ENCODE peak calls at places on chromosomes 13 and 19, in nine cellular contexts. One of them, this sample, is unnamed.

GRCh38 chr13:74270018-74270417 is 135.8 kb upstream of the KLF12 start:
- DNase-seq in coronary artery: no peak
- DNase-seq in fibroblast of lung: no peak
- DNase-seq in WERI-Rb-1: no peak
- DNase-seq in tibial nerve: no peak
- DNase-seq in psoas muscle: no peak
- DNase-seq in AG10803: no peak
- DNase-seq in fibroblast of pulmonary artery: no peak
- DNase-seq in vagina: no peak
- DNase-seq in this sample: no peak

GRCh38 chr13:38577048-38577447 is 109.8 kb upstream of the FREM2 start:
- DNase-seq in coronary artery: no peak
- DNase-seq in fibroblast of lung: peak; percentile 3
- DNase-seq in WERI-Rb-1: no peak
- DNase-seq in tibial nerve: no peak
- DNase-seq in psoas muscle: no peak
- DNase-seq in AG10803: peak; percentile 4
- DNase-seq in fibroblast of pulmonary artery: peak; percentile 13
- DNase-seq in vagina: no peak
- DNase-seq in this sample: no peak

GRCh38 chr19:29815231-29815630 is 3.4 kb downstream of the CCNE1 start:
- DNase-seq in coronary artery: no peak
- DNase-seq in fibroblast of lung: no peak
- DNase-seq in WERI-Rb-1: no peak
- DNase-seq in tibial nerve: no peak
- DNase-seq in psoas muscle: no peak
- DNase-seq in AG10803: no peak
- DNase-seq in fibroblast of pulmonary artery: no peak
- DNase-seq in vagina: no peak
- DNase-seq in this sample: no peak

GRCh38 chr13:81051873-81052272 is 710.9 kb upstream of the SPRY2 start:
- DNase-seq in coronary artery: no peak
- DNase-seq in fibroblast of lung: no peak
- DNase-seq in WERI-Rb-1: no peak
- DNase-seq in tibial nerve: no peak
- DNase-seq in psoas muscle: no peak
- DNase-seq in AG10803: no peak
- DNase-seq in fibroblast of pulmonary artery: peak; percentile 38
- DNase-seq in vagina: no peak
- DNase-seq in this sample: no peak

GRCh38 chr13:114268344-114269280 is 12.8 kb upstream of the UPF3A start:
- DNase-seq in coronary artery: no peak
- DNase-seq in fibroblast of lung: peak; percentile 69
- DNase-seq in WERI-Rb-1: no peak
- DNase-seq in tibial nerve: no peak
- DNase-seq in psoas muscle: no peak
- DNase-seq in AG10803: no peak
- DNase-seq in fibroblast of pulmonary artery: no peak
- DNase-seq in vagina: no peak
- DNase-seq in this sample: no peak

GRCh38 chr13:95338905-95339304 is 37.7 kb upstream of the ABCC4 start:
- DNase-seq in coronary artery: no peak
- DNase-seq in fibroblast of lung: no peak
- DNase-seq in WERI-Rb-1: no peak
- DNase-seq in tibial nerve: no peak
- DNase-seq in psoas muscle: no peak
- DNase-seq in AG10803: no peak
- DNase-seq in fibroblast of pulmonary artery: no peak
- DNase-seq in vagina: no peak
- DNase-seq in this sample: no peak

GRCh38 chr13:38888309-38888708 is 102.3 kb downstream of the STOML3 start:
- DNase-seq in coronary artery: no peak
- DNase-seq in fibroblast of lung: peak; percentile 79
- DNase-seq in WERI-Rb-1: no peak
- DNase-seq in tibial nerve: no peak
- DNase-seq in psoas muscle: no peak
- DNase-seq in AG10803: peak; percentile 11
- DNase-seq in fibroblast of pulmonary artery: no peak
- DNase-seq in vagina: no peak
- DNase-seq in this sample: peak; percentile 39

GRCh38 chr13:24161010-24161775 is 673 bp downstream of the SPATA13 start:
- DNase-seq in coronary artery: no peak
- DNase-seq in fibroblast of lung: peak; percentile 22
- DNase-seq in WERI-Rb-1: no peak
- DNase-seq in tibial nerve: no peak
- DNase-seq in psoas muscle: peak; percentile 32
- DNase-seq in AG10803: no peak
- DNase-seq in fibroblast of pulmonary artery: no peak
- DNase-seq in vagina: no peak
- DNase-seq in this sample: no peak

GRCh38 chr13:102003848-102004570 is 397.8 kb downstream of the FGF14 start:
- DNase-seq in coronary artery: no peak
- DNase-seq in fibroblast of lung: peak; percentile 6
- DNase-seq in WERI-Rb-1: no peak
- DNase-seq in tibial nerve: no peak
- DNase-seq in psoas muscle: no peak
- DNase-seq in AG10803: no peak
- DNase-seq in fibroblast of pulmonary artery: no peak
- DNase-seq in vagina: no peak
- DNase-seq in this sample: no peak

GRCh38 chr13:34867590-34867989 is 74.5 kb upstream of the NBEA start:
- DNase-seq in coronary artery: no peak
- DNase-seq in fibroblast of lung: peak; percentile 81
- DNase-seq in WERI-Rb-1: no peak
- DNase-seq in tibial nerve: no peak
- DNase-seq in psoas muscle: no peak
- DNase-seq in AG10803: peak; percentile 20
- DNase-seq in fibroblast of pulmonary artery: peak; percentile 9
- DNase-seq in vagina: no peak
- DNase-seq in this sample: peak; percentile 49

GRCh38 chr13:63773476-63773875 is 2357.8 kb upstream of the PCDH20 start:
- DNase-seq in coronary artery: no peak
- DNase-seq in fibroblast of lung: no peak
- DNase-seq in WERI-Rb-1: no peak
- DNase-seq in tibial nerve: no peak
- DNase-seq in psoas muscle: no peak
- DNase-seq in AG10803: no peak
- DNase-seq in fibroblast of pulmonary artery: no peak
- DNase-seq in vagina: no peak
- DNase-seq in this sample: peak; percentile 8

GRCh38 chr19:39199025-39199424 is 2.3 kb downstream of the NCCRP1 start:
- DNase-seq in coronary artery: no peak
- DNase-seq in fibroblast of lung: peak; percentile 26
- DNase-seq in WERI-Rb-1: peak; percentile 46
- DNase-seq in tibial nerve: no peak
- DNase-seq in psoas muscle: no peak
- DNase-seq in AG10803: peak; percentile 40
- DNase-seq in fibroblast of pulmonary artery: peak; percentile 56
- DNase-seq in vagina: no peak
- DNase-seq in this sample: peak; percentile 62

GRCh38 chr13:30704596-30704995 is 30.7 kb upstream of the ALOX5AP start:
- DNase-seq in coronary artery: peak; percentile 52
- DNase-seq in fibroblast of lung: no peak
- DNase-seq in WERI-Rb-1: no peak
- DNase-seq in tibial nerve: no peak
- DNase-seq in psoas muscle: no peak
- DNase-seq in AG10803: no peak
- DNase-seq in fibroblast of pulmonary artery: no peak
- DNase-seq in vagina: no peak
- DNase-seq in this sample: no peak
- TF ChIP-seq CTCF in coronary artery: no peak
- TF ChIP-seq CTCF in fibroblast of lung: no peak
- TF ChIP-seq CTCF in WERI-Rb-1: no peak
- TF ChIP-seq CTCF in tibial nerve: no peak
- TF ChIP-seq CTCF in psoas muscle: no peak
- TF ChIP-seq CTCF in AG10803: no peak
- TF ChIP-seq CTCF in fibroblast of pulmonary artery: no peak
- TF ChIP-seq CTCF in vagina: no peak
- TF ChIP-seq CTCF in this sample: no peak

GRCh38 chr13:112774829-112775565 is 85.2 kb downstream of the ATP11A start:
- DNase-seq in coronary artery: no peak
- DNase-seq in fibroblast of lung: no peak
- DNase-seq in WERI-Rb-1: no peak
- DNase-seq in tibial nerve: no peak
- DNase-seq in psoas muscle: no peak
- DNase-seq in AG10803: no peak
- DNase-seq in fibroblast of pulmonary artery: no peak
- DNase-seq in vagina: no peak
- DNase-seq in this sample: no peak
- H3K4me3 ChIP-seq in coronary artery: no peak overlapping the region
- H3K4me3 ChIP-seq in fibroblast of lung: no peak overlapping the region
- H3K4me3 ChIP-seq in WERI-Rb-1: no peak overlapping the region
- H3K4me3 ChIP-seq in tibial nerve: no peak overlapping the region
- H3K4me3 ChIP-seq in psoas muscle: no peak overlapping the region
- H3K4me3 ChIP-seq in AG10803: no peak overlapping the region
- H3K4me3 ChIP-seq in fibroblast of pulmonary artery: no peak overlapping the region
- H3K4me3 ChIP-seq in vagina: no peak overlapping the region
- H3K4me3 ChIP-seq in this sample: no peak overlapping the region

GRCh38 chr13:75691183-75691582 is 55.1 kb downstream of the LMO7 start:
- DNase-seq in coronary artery: no peak
- DNase-seq in fibroblast of lung: no peak
- DNase-seq in WERI-Rb-1: no peak
- DNase-seq in tibial nerve: no peak
- DNase-seq in psoas muscle: no peak
- DNase-seq in AG10803: no peak
- DNase-seq in fibroblast of pulmonary artery: no peak
- DNase-seq in vagina: no peak
- DNase-seq in this sample: no peak

GRCh38 chr13:75679459-75679858 is 43.3 kb downstream of the LMO7 start:
- DNase-seq in coronary artery: no peak
- DNase-seq in fibroblast of lung: no peak
- DNase-seq in WERI-Rb-1: no peak
- DNase-seq in tibial nerve: no peak
- DNase-seq in psoas muscle: no peak
- DNase-seq in AG10803: no peak
- DNase-seq in fibroblast of pulmonary artery: no peak
- DNase-seq in vagina: no peak
- DNase-seq in this sample: no peak

GRCh38 chr13:75689686-75690085 is 53.6 kb downstream of the LMO7 start:
- DNase-seq in coronary artery: no peak
- DNase-seq in fibroblast of lung: peak; percentile 45
- DNase-seq in WERI-Rb-1: no peak
- DNase-seq in tibial nerve: no peak
- DNase-seq in psoas muscle: no peak
- DNase-seq in AG10803: no peak
- DNase-seq in fibroblast of pulmonary artery: no peak
- DNase-seq in vagina: no peak
- DNase-seq in this sample: no peak

GRCh38 chr13:75687145-75687763 is 51.1 kb downstream of the LMO7 start:
- DNase-seq in coronary artery: no peak
- DNase-seq in fibroblast of lung: peak; percentile 43
- DNase-seq in WERI-Rb-1: no peak
- DNase-seq in tibial nerve: no peak
- DNase-seq in psoas muscle: no peak
- DNase-seq in AG10803: peak; percentile 56
- DNase-seq in fibroblast of pulmonary artery: peak; percentile 71
- DNase-seq in vagina: no peak
- DNase-seq in this sample: peak; percentile 72

GRCh38 chr13:75685239-75685697 is 49.1 kb downstream of the LMO7 start:
- DNase-seq in coronary artery: no peak
- DNase-seq in fibroblast of lung: peak; percentile 89
- DNase-seq in WERI-Rb-1: no peak
- DNase-seq in tibial nerve: no peak
- DNase-seq in psoas muscle: no peak
- DNase-seq in AG10803: peak; percentile 89
- DNase-seq in fibroblast of pulmonary artery: peak; percentile 73
- DNase-seq in vagina: no peak
- DNase-seq in this sample: peak; percentile 91
- TF ChIP-seq CTCF in coronary artery: no peak
- TF ChIP-seq CTCF in fibroblast of lung: peak; percentile 42
- TF ChIP-seq CTCF in WERI-Rb-1: no peak
- TF ChIP-seq CTCF in tibial nerve: no peak
- TF ChIP-seq CTCF in psoas muscle: no peak
- TF ChIP-seq CTCF in AG10803: peak; percentile 41
- TF ChIP-seq CTCF in fibroblast of pulmonary artery: peak; percentile 27
- TF ChIP-seq CTCF in vagina: no peak
- TF ChIP-seq CTCF in this sample: peak; percentile 66

DNA sequence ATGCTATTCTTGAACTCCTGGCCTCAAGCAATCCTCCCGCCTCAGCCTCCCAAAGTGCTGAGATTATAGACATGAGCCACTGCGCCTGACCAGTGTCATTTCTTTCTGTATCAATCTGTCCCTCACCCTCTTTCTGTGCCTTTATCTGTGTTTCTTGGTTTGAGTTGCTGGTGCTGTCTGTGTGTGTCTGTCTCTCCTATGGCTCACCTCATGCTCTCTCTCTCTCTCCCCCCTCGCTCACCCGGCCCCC is 9.9 kb downstream of the IRF2BP1 start:
- DNase-seq in coronary artery: no peak
- DNase-seq in fibroblast of lung: no peak
- DNase-seq in WERI-Rb-1: no peak
- DNase-seq in tibial nerve: no peak
- DNase-seq in psoas muscle: no peak
- DNase-seq in AG10803: no peak
- DNase-seq in fibroblast of pulmonary artery: no peak
- DNase-seq in vagina: no peak
- DNase-seq in this sample: no peak
- H3K4me3 ChIP-seq in coronary artery: no peak overlapping the region
- H3K4me3 ChIP-seq in fibroblast of lung: no peak overlapping the region
- H3K4me3 ChIP-seq in WERI-Rb-1: no peak overlapping the region
- H3K4me3 ChIP-seq in tibial nerve: no peak overlapping the region
- H3K4me3 ChIP-seq in psoas muscle: no peak overlapping the region
- H3K4me3 ChIP-seq in AG10803: no peak overlapping the region
- H3K4me3 ChIP-seq in fibroblast of pulmonary artery: no peak overlapping the region
- H3K4me3 ChIP-seq in vagina: no peak overlapping the region
- H3K4me3 ChIP-seq in this sample: no peak overlapping the region

GRCh38 chr19:35748106-35749020 is at the start of gene LIN37:
- DNase-seq in coronary artery: peak; percentile 100
- DNase-seq in fibroblast of lung: peak; percentile 98
- DNase-seq in WERI-Rb-1: peak; percentile 99
- DNase-seq in tibial nerve: peak; percentile 99
- DNase-seq in psoas muscle: peak; percentile 100
- DNase-seq in AG10803: peak; percentile 99
- DNase-seq in fibroblast of pulmonary artery: peak; percentile 100
- DNase-seq in vagina: peak; percentile 100
- DNase-seq in this sample: peak; percentile 98
- TF ChIP-seq CTCF in coronary artery: no peak
- TF ChIP-seq CTCF in fibroblast of lung: no peak
- TF ChIP-seq CTCF in WERI-Rb-1: no peak
- TF ChIP-seq CTCF in tibial nerve: peak; percentile 59
- TF ChIP-seq CTCF in psoas muscle: no peak
- TF ChIP-seq CTCF in AG10803: no peak
- TF ChIP-seq CTCF in fibroblast of pulmonary artery: no peak
- TF ChIP-seq CTCF in vagina: no peak
- TF ChIP-seq CTCF in this sample: no peak

GRCh38 chr13:31064636-31065035 is 97.1 kb downstream of the HSPH1 start:
- DNase-seq in coronary artery: no peak
- DNase-seq in fibroblast of lung: no peak
- DNase-seq in WERI-Rb-1: no peak
- DNase-seq in tibial nerve: no peak
- DNase-seq in psoas muscle: no peak
- DNase-seq in AG10803: no peak
- DNase-seq in fibroblast of pulmonary artery: no peak
- DNase-seq in vagina: no peak
- DNase-seq in this sample: no peak
- H3K4me3 ChIP-seq in coronary artery: no peak overlapping the region
- H3K4me3 ChIP-seq in fibroblast of lung: no peak overlapping the region
- H3K4me3 ChIP-seq in WERI-Rb-1: no peak overlapping the region
- H3K4me3 ChIP-seq in tibial nerve: no peak overlapping the region
- H3K4me3 ChIP-seq in psoas muscle: no peak overlapping the region
- H3K4me3 ChIP-seq in AG10803: no peak overlapping the region
- H3K4me3 ChIP-seq in fibroblast of pulmonary artery: no peak overlapping the region
- H3K4me3 ChIP-seq in vagina: no peak overlapping the region
- H3K4me3 ChIP-seq in this sample: no peak overlapping the region

GRCh38 chr13:60155978-60156377 is 7.8 kb downstream of the DIAPH3 start:
- DNase-seq in coronary artery: no peak
- DNase-seq in fibroblast of lung: no peak
- DNase-seq in WERI-Rb-1: no peak
- DNase-seq in tibial nerve: no peak
- DNase-seq in psoas muscle: no peak
- DNase-seq in AG10803: peak; percentile 51
- DNase-seq in fibroblast of pulmonary artery: peak; percentile 43
- DNase-seq in vagina: no peak
- DNase-seq in this sample: no peak
- TF ChIP-seq CTCF in coronary artery: no peak
- TF ChIP-seq CTCF in fibroblast of lung: no peak
- TF ChIP-seq CTCF in WERI-Rb-1: no peak
- TF ChIP-seq CTCF in tibial nerve: no peak
- TF ChIP-seq CTCF in psoas muscle: no peak
- TF ChIP-seq CTCF in AG10803: peak; percentile 39
- TF ChIP-seq CTCF in fibroblast of pulmonary artery: peak; percentile 14
- TF ChIP-seq CTCF in vagina: no peak
- TF ChIP-seq CTCF in this sample: no peak

This sample was measured in foreskin fibroblast.